ENCODE peak calls at places on chromosome 6, in eight cellular contexts. T is lung, B is B cell, L is OCI-LY7, I is HFF-Myc, H is neural crest cell, E is heart right ventricle, F is retinal pigment epithelial cell. W is an unnamed sample.

GRCh38 chr6:42047790-42048405 is 2.4 kb upstream of the TAF8 start:
- DNase-seq in T (no peak), B (peak), L (peak), I (no peak), H (no peak), E (no peak), F (no peak), W (no peak)

GRCh38 chr6:166933396-166933795 is 23.0 kb downstream of the RNASET2 start:
- DNase-seq in T (no peak), B (no peak), L (no peak), I (no peak), H (no peak), E (no peak), F (no peak), W (no peak)

GRCh38 chr6:149059557-149059956 is 258.0 kb upstream of the TAB2 start:
- DNase-seq in T (no peak), B (no peak), L (no peak), I (no peak), H (no peak), E (no peak), F (no peak), W (no peak)

GRCh38 chr6:23477576-23477975 is 648.4 kb upstream of the NRSN1 start:
- DNase-seq in T (no peak), B (no peak), L (no peak), I (no peak), H (no peak), E (no peak), F (no peak), W (no peak)

GRCh38 chr6:37170273-37171140 is 555 bp downstream of the PIM1 start:
- DNase-seq in T (peak), B (peak), L (peak), I (no peak), H (peak), E (peak), F (no peak), W (peak)

GRCh38 chr6:88006559-88006958 is 41.1 kb upstream of the SPACA1 start:
- DNase-seq in T (no peak), B (no peak), L (no peak), I (no peak), H (no peak), E (no peak), F (no peak), W (no peak)

GRCh38 chr6:45327956-45328522 is at the start of gene RUNX2:
- DNase-seq in T (no peak), B (no peak), L (no peak), I (peak), H (no peak), E (no peak), F (peak), W (no peak)

GRCh38 chr6:162178666-162179065 is 548.9 kb downstream of the PRKN start:
- DNase-seq in T (no peak), B (no peak), L (no peak), I (no peak), H (no peak), E (no peak), F (no peak), W (no peak)

GRCh38 chr6:26045939-26046368 is 41.3 kb upstream of the HFE start:
- DNase-seq in T (no peak), B (no peak), L (peak), I (no peak), H (no peak), E (no peak), F (no peak), W (no peak)

GRCh38 chr6:170152111-170152926 is 138.6 kb downstream of the DLL1 start:
- DNase-seq in T (no peak), B (no peak), L (no peak), I (no peak), H (peak), E (peak), F (no peak), W (no peak)

GRCh38 chr6:71621918-71622519 is 264.3 kb upstream of the RIMS1 start:
- DNase-seq in T (no peak), B (no peak), L (peak), I (no peak), H (no peak), E (no peak), F (no peak), W (no peak)

GRCh38 chr6:19782588-19782987 is 54.6 kb upstream of the ID4 start:
- DNase-seq in T (no peak), B (no peak), L (no peak), I (no peak), H (no peak), E (no peak), F (no peak), W (no peak)

GRCh38 chr6:38723783-38724182 is 8.7 kb downstream of the DNAH8 start:
- DNase-seq in T (no peak), B (no peak), L (no peak), I (no peak), H (no peak), E (no peak), F (no peak), W (no peak)

GRCh38 chr6:66103954-66104353 is 396.9 kb upstream of the EYS start:
- DNase-seq in T (no peak), B (no peak), L (no peak), I (no peak), H (no peak), E (no peak), F (no peak), W (no peak)

GRCh38 chr6:36464233-36464632 is 21.4 kb downstream of the KCTD20 start:
- DNase-seq in T (no peak), B (no peak), L (no peak), I (no peak), H (no peak), E (no peak), F (no peak), W (no peak)

GRCh38 chr6:112216699-112217551 is 37.4 kb downstream of the LAMA4 start:
- DNase-seq in T (no peak), B (no peak), L (no peak), I (no peak), H (no peak), E (no peak), F (no peak), W (no peak)

GRCh38 chr6:143642403-143642802 is 35.4 kb upstream of the PHACTR2 start:
- DNase-seq in T (no peak), B (no peak), L (no peak), I (no peak), H (no peak), E (no peak), F (no peak), W (no peak)

GRCh38 chr6:16836186-16836981 is 75.1 kb upstream of the ATXN1 start:
- DNase-seq in T (no peak), B (no peak), L (no peak), I (no peak), H (no peak), E (peak), F (no peak), W (peak)

GRCh38 chr6:145254649-145255401 is 480.5 kb downstream of the EPM2A start:
- DNase-seq in T (no peak), B (no peak), L (no peak), I (no peak), H (no peak), E (no peak), F (no peak), W (no peak)

GRCh38 chr6:149782337-149782736 is 32.8 kb downstream of the PCMT1 start:
- DNase-seq in T (no peak), B (no peak), L (no peak), I (no peak), H (no peak), E (no peak), F (no peak), W (no peak)

GRCh38 chr6:121344539-121344938 is 10.3 kb upstream of the TBC1D32 start:
- DNase-seq in T (no peak), B (no peak), L (no peak), I (no peak), H (no peak), E (no peak), F (no peak), W (no peak)

GRCh38 chr6:119312875-119313338 is 36.7 kb downstream of the MAN1A1 start:
- DNase-seq in T (no peak), B (peak), L (no peak), I (no peak), H (no peak), E (no peak), F (no peak), W (no peak)

GRCh38 chr6:38262041-38262440 is 377.7 kb downstream of the BTBD9 start:
- DNase-seq in T (no peak), B (no peak), L (no peak), I (peak), H (no peak), E (peak), F (peak), W (no peak)

GRCh38 chr6:156687875-156688549 is 89.2 kb upstream of the ARID1B start:
- DNase-seq in T (no peak), B (peak), L (peak), I (no peak), H (peak), E (no peak), F (no peak), W (peak)

GRCh38 chr6:146543940-146544661 is 468 bp downstream of the RAB32 start:
- DNase-seq in T (peak), B (peak), L (no peak), I (no peak), H (peak), E (peak), F (no peak), W (no peak)

GRCh38 chr6:145729887-145730286 is 5.4 kb downstream of the EPM2A start:
- DNase-seq in T (no peak), B (peak), L (no peak), I (no peak), H (no peak), E (no peak), F (no peak), W (no peak)

GRCh38 chr6:43723737-43724295 is 36.2 kb upstream of the MRPS18A start:
- DNase-seq in T (peak), B (peak), L (peak), I (peak), H (no peak), E (peak), F (peak), W (peak)

GRCh38 chr6:157891544-157892362 is 68.7 kb downstream of the SNX9 start:
- DNase-seq in T (no peak), B (no peak), L (no peak), I (no peak), H (no peak), E (no peak), F (no peak), W (no peak)

GRCh38 chr6:124441430-124441829 is 520.8 kb upstream of the RNF217 start:
- DNase-seq in T (no peak), B (no peak), L (no peak), I (no peak), H (no peak), E (no peak), F (no peak), W (no peak)

GRCh38 chr6:129498556-129498940 is 211.4 kb downstream of the ARHGAP18 start:
- DNase-seq in T (no peak), B (no peak), L (no peak), I (no peak), H (no peak), E (no peak), F (peak), W (no peak)

GRCh38 chr6:3230275-3231212 is 3.1 kb upstream of the TUBB2B start:
- DNase-seq in T (no peak), B (no peak), L (no peak), I (no peak), H (peak), E (no peak), F (no peak), W (peak)

GRCh38 chr6:163309491-163310026 is 105.0 kb upstream of the QKI start:
- DNase-seq in T (no peak), B (no peak), L (no peak), I (no peak), H (no peak), E (no peak), F (no peak), W (no peak)

GRCh38 chr6:6915813-6916547 is 191.8 kb upstream of the RREB1 start:
- DNase-seq in T (peak), B (no peak), L (no peak), I (no peak), H (no peak), E (peak), F (no peak), W (no peak)

GRCh38 chr6:147641511-147641910 is 133.0 kb downstream of the SAMD5 start:
- DNase-seq in T (no peak), B (no peak), L (no peak), I (no peak), H (no peak), E (no peak), F (no peak), W (no peak)

GRCh38 chr6:143774347-143774746 is 68.8 kb upstream of the LTV1 start:
- DNase-seq in T (no peak), B (no peak), L (no peak), I (no peak), H (no peak), E (no peak), F (no peak), W (no peak)

GRCh38 chr6:4853349-4853748 is 77.1 kb downstream of the CDYL start:
- DNase-seq in T (no peak), B (no peak), L (no peak), I (no peak), H (no peak), E (no peak), F (no peak), W (no peak)

GRCh38 chr6:4860387-4860786 is 84.2 kb downstream of the CDYL start:
- DNase-seq in T (no peak), B (no peak), L (no peak), I (no peak), H (no peak), E (no peak), F (no peak), W (no peak)

GRCh38 chr6:4858194-4859028 is 82.2 kb downstream of the CDYL start:
- DNase-seq in T (no peak), B (no peak), L (no peak), I (no peak), H (no peak), E (no peak), F (no peak), W (no peak)

GRCh38 chr6:4853782-4854511 is 77.7 kb downstream of the CDYL start:
- DNase-seq in T (no peak), B (no peak), L (no peak), I (no peak), H (no peak), E (no peak), F (no peak), W (no peak)

GRCh38 chr6:4856779-4857178 is 80.6 kb downstream of the CDYL start:
- DNase-seq in T (no peak), B (no peak), L (no peak), I (no peak), H (no peak), E (no peak), F (no peak), W (no peak)
- TF ChIP-seq CTCF in T (no peak), B (no peak), L (peak), I (no peak), H (peak), E (no peak), F (peak), W (no peak)

DNA sequence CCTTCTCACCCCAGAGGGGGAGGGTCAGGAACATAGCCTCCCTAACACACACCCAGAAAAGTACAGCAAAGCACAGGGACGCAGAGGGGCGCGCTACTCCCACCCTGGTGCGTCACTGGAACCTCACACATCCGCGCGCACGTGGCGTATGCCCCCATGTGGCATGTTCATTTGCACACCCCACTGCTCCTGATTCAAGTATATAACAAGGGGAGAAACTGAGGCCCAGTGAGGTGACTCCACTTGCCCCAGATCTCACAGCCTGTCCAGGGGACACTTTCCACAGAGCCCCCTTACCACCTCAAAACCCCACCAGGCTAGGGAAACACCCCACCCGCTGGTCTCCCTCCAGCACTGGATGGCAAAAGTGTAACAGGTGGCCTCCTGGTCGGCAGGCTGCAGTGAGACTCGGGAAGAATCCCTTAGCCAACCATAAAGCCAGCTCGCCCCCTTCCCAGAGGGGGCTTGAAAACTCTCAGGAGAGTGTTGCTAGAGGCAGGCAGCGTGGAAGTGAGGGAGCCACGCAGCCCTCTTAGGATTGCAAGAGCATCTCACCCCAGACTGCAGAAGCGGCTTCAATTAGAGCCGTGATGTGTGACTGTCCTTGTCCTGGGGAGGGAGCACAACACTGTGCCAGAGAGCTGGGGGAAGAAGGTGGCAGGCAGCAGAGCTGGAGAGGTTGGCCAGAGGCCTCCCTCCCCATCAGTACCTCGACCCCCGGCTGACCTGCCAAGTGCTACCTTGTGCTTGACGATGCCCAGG is at the start of gene GRM4:
- DNase-seq in T (no peak), B (no peak), L (no peak), I (no peak), H (no peak), E (no peak), F (no peak), W (no peak)
- TF ChIP-seq CTCF in T (no peak), B (no peak), L (no peak), I (no peak), H (no peak), E (no peak), F (no peak), W (no peak)

DNA sequence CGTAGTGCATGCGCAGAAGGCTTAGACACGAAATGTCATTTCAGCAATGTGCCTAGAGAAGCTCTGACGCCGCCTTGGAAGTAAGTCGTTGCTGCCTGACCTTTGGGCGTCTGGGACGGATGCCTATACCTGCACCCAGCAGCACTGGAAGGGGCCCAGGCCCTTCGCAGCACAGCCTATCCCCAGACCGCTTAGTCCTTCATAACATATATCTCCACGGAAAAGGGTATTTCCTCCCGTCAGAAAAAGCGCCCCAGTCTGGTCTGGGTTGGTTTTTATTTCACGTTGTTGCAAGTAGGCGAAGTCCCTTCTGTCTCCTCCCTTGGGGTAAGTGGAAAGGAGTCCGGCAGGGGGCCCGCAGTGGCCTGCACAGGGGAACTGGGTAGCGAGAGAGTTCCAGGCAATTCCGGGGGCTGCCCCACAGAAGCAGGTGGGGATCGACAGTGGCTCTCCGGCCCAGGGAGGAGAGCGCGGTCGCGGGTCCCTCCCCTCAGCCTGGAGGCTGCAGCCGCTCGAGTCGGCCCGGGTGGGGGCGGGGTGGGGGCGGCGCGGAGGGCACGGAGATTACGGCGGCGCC is 558 bp upstream of the EYA4 start:
- DNase-seq in T (no peak), B (no peak), L (no peak), I (no peak), H (peak), E (peak), F (no peak), W (peak)
- TF ChIP-seq CTCF in T (no peak), B (no peak), L (no peak), I (no peak), H (peak), E (no peak), F (peak), W (no peak)

DNA sequence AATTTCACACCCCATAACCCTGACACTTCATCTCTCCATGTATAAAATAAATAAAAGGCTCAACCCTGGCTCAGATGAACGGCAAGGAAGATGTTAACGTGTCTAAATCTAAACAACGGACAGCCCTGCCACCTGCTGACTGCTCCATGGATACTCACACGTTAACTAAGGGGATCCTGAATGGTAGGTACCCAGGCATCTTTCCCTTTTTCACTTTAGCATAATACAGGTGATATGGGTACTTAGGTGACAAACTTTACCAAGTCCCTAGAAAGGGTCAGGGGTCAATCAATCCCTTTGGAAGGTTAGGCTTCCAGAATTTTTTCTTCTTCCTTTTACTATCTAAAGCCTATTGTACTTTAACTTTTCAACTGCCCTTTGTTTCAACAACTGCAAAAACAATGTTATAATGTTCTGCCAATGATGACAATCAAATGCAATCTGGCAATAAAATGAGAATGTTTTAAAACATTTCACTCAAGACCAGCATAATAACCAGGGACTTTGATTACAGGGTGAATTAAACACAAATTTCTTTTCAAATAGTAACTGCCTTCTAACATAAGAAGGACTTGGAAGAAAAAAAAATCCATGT is 52.4 kb upstream of the IPCEF1 start:
- DNase-seq in T (no peak), B (no peak), L (peak), I (no peak), H (no peak), E (no peak), F (no peak), W (no peak)
- TF ChIP-seq CTCF in T (no peak), B (no peak), L (peak), I (peak), H (peak), E (peak), F (peak), W (no peak)

GRCh38 chr6:133286765-133287164 is 45.6 kb downstream of the EYA4 start:
- DNase-seq in T (no peak), B (no peak), L (peak), I (no peak), H (no peak), E (no peak), F (no peak), W (peak)
- TF ChIP-seq CTCF in T (no peak), B (no peak), L (peak), I (peak), H (peak), E (peak), F (peak), W (peak)

DNA sequence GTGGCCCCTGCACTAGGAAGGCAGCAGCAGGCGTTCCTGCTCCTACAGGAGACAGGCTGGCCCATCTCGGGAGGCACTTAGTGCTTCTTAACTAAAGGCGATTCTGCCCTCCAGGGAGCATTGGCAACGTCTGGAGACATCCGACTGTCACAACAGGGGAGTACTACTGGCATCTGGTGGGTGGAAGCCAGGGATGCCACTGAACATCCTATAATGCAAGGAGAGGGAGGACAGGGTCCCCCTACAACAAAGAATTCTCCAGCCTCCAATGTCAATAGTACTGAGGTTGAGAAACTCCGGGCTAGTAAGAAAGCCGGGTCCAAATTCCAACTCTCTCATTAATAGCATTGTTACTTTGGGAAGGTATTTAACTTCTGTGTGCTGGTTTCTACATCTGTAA is 119.4 kb upstream of the ARMC2 start:
- DNase-seq in T (no peak), B (no peak), L (no peak), I (no peak), H (no peak), E (no peak), F (no peak), W (no peak)
- TF ChIP-seq CTCF in T (no peak), B (no peak), L (no peak), I (no peak), H (no peak), E (no peak), F (no peak), W (no peak)

DNA sequence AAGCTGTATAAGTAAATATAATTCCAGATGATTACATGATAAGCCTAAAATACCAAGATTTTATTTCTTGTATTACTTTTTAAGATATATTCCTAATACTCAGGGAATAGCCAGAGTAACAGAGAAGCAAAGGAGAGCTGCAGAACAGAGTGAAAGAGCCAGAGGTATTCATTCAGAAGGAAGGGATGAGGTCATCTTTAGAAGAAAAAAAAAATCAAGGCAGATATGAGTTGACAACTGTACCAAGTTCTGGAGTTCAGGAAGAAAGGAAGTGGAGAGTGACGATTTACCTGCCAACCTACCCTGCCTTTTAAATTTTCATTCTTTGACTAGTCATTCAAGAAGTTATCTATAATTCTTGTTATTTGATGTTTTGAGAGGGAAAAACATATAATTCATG is 28.8 kb upstream of the NHSL1 start:
- DNase-seq in T (no peak), B (no peak), L (no peak), I (no peak), H (no peak), E (no peak), F (no peak), W (no peak)
- TF ChIP-seq CTCF in T (no peak), B (no peak), L (no peak), I (no peak), H (no peak), E (no peak), F (no peak), W (no peak)